ENCODE peak calls at places on chromosomes 2 and 18, in four cellular contexts. R is K562, J is IMR-90, L is HepG2. P is an unnamed sample.

GRCh38 chr2:240593703-240594451 is 7.3 kb downstream of the CAPN10 start:
- DNase-seq in L (no peak), J (no peak), R (no peak), P (no peak)

GRCh38 chr18:79965119-79965902 is 868 bp downstream of the HSBP1L1 start:
- DNase-seq in R (no peak), L (peak; percentile 79), J (peak; percentile 91), P (peak; percentile 44)

GRCh38 chr2:170013802-170014551 is 164.0 kb upstream of the MYO3B start:
- DNase-seq in J (peak; percentile 10), R (peak; percentile 92), L (no peak), P (no peak)

GRCh38 chr2:148526509-148527346 is 117.8 kb upstream of the EPC2 start:
- DNase-seq in J (no peak), L (no peak), R (no peak), P (no peak)

GRCh38 chr2:224101820-224102630 is 62.9 kb upstream of the SERPINE2 start:
- DNase-seq in L (no peak), R (no peak), J (peak; percentile 98), P (no peak)

GRCh38 chr2:112140899-112141622 is 2.9 kb downstream of the FBLN7 start:
- DNase-seq in R (no peak), L (no peak), J (no peak), P (no peak)

GRCh38 chr2:55112229-55113016 is 62.2 kb upstream of the RTN4 start:
- DNase-seq in R (peak; percentile 36), L (peak; percentile 44), J (peak; percentile 78), P (no peak)

GRCh38 chr2:10091182-10091932 is 11.1 kb upstream of the CYS1 start:
- DNase-seq in J (no peak), L (no peak), R (no peak), P (no peak)

GRCh38 chr18:44537521-44537920 is 143.2 kb upstream of the SETBP1 start:
- DNase-seq in R (no peak), J (peak; percentile 20), L (no peak), P (peak; percentile 41)

GRCh38 chr18:44545359-44545985 is 135.2 kb upstream of the SETBP1 start:
- DNase-seq in R (no peak), J (no peak), L (no peak), P (no peak)

GRCh38 chr18:44541781-44542180 is 138.9 kb upstream of the SETBP1 start:
- DNase-seq in R (no peak), J (no peak), L (no peak), P (no peak)

GRCh38 chr18:44543387-44543786 is 137.3 kb upstream of the SETBP1 start:
- DNase-seq in L (no peak), R (no peak), J (no peak), P (no peak)

GRCh38 chr18:44541159-44541558 is 139.5 kb upstream of the SETBP1 start:
- DNase-seq in R (no peak), J (no peak), L (no peak), P (no peak)
- TF ChIP-seq MAZ in R (no peak), J (no peak), L (no peak), P (no peak)

GRCh38 chr2:33081691-33082090 is 134.9 kb downstream of the LTBP1 start:
- DNase-seq in J (no peak), L (no peak), R (no peak), P (no peak)

GRCh38 chr2:33074197-33074596 is 127.4 kb downstream of the LTBP1 start:
- DNase-seq in J (no peak), R (no peak), L (no peak), P (no peak)

GRCh38 chr2:33073018-33073417 is 126.3 kb downstream of the LTBP1 start:
- DNase-seq in L (no peak), R (no peak), J (peak; percentile 33), P (peak; percentile 30)

GRCh38 chr2:33077316-33077715 is 130.6 kb downstream of the LTBP1 start:
- DNase-seq in J (no peak), R (no peak), L (no peak), P (no peak)

DNA sequence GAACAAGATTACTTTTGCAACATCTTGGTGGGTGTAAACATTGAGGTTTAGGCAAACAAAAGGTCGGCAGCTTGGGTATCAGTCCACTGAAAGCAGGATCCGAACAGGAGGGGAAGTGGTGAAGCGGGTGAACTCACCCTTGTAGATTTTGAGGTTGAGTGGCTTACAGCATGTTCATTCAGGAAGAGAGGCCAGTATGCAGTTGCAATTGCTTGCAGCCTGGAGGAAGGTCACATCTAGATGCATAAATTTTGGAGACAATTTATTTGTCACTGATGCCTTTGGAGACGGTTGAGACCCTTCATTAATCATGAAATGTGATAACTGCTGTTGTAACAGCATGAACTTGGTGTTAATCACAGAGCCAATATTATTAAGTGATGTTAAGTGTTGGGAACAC is 131.1 kb downstream of the LTBP1 start:
- DNase-seq in J (no peak), L (no peak), R (no peak), P (no peak)
- TF ChIP-seq MAZ in J (no peak), L (no peak), R (no peak), P (no peak)

GRCh38 chr2:204477358-204477950 is 67.8 kb upstream of the PARD3B start:
- DNase-seq in R (no peak), L (no peak), J (peak; percentile 45), P (no peak)
- TF ChIP-seq MAZ in R (no peak), L (no peak), J (no peak), P (no peak)

GRCh38 chr2:140929866-140930265 is 1201.0 kb downstream of the LRP1B start:
- DNase-seq in L (no peak), R (no peak), J (no peak), P (no peak)
- TF ChIP-seq MAZ in L (no peak), R (no peak), J (no peak), P (no peak)